ENCODE peak calls at places on chromosomes 7 and 10, in six cellular contexts. Y is K562, I is HCT116, K is H1, R is GM12878, U is SK-N-SH. W is an unnamed sample. For H3K4me1, the result is how much of the 10 kb centered on the place peaks cover.

GRCh38 chr7:112771166-112771565 is 19.0 kb downstream of the TMEM168 start:
- DNase-seq in U (no peak), I (no peak), K (no peak), R (no peak), Y (no peak), W (no peak)

GRCh38 chr7:36784991-36785940 is 61.0 kb upstream of the AOAH start:
- DNase-seq in K (no peak), U (no peak), I (no peak), Y (no peak), R (peak), W (no peak)

GRCh38 chr10:116721048-116721897 is 21.1 kb downstream of the HSPA12A start:
- DNase-seq in K (no peak), Y (no peak), I (no peak), R (no peak), U (no peak), W (no peak)

GRCh38 chr10:29496341-29497162 is 138.2 kb downstream of the SVIL start:
- DNase-seq in K (peak), U (peak), I (peak), Y (peak), R (no peak), W (no peak)

GRCh38 chr7:128705891-128706333 is 33.2 kb upstream of the CALU start:
- DNase-seq in Y (no peak), U (no peak), R (no peak), I (no peak), K (no peak), W (no peak)

GRCh38 chr7:117645456-117646181 is 165.8 kb downstream of the CFTR start:
- DNase-seq in I (no peak), R (no peak), Y (no peak), K (no peak), U (no peak), W (no peak)

GRCh38 chr7:43232376-43232775 is 119.9 kb downstream of the HECW1 start:
- DNase-seq in U (no peak), I (no peak), K (no peak), Y (no peak), R (no peak), W (no peak)

GRCh38 chr7:17584822-17585221 is 286.4 kb downstream of the AHR start:
- DNase-seq in R (no peak), K (no peak), Y (no peak), U (no peak), I (no peak), W (no peak)

GRCh38 chr7:33905389-33906032 is at the start of gene BMPER:
- DNase-seq in U (peak), I (no peak), R (no peak), K (no peak), Y (no peak), W (no peak)

GRCh38 chr10:2679646-2680045 is 387.7 kb upstream of the PFKP start:
- DNase-seq in I (no peak), U (no peak), Y (no peak), R (no peak), K (no peak), W (no peak)

GRCh38 chr10:93695720-93696119 is 6.7 kb downstream of the FRA10AC1 start:
- DNase-seq in R (no peak), K (no peak), I (no peak), U (no peak), Y (no peak), W (no peak)

GRCh38 chr7:25579688-25580075 is 351.4 kb upstream of the NPVF start:
- DNase-seq in K (no peak), R (no peak), U (peak), I (no peak), Y (no peak), W (no peak)

GRCh38 chr10:11178606-11179221 is 161.0 kb downstream of the CELF2 start:
- DNase-seq in U (peak), K (no peak), I (no peak), R (peak), Y (peak), W (no peak)

GRCh38 chr7:107321611-107322010 is 148.2 kb upstream of the GPR22 start:
- DNase-seq in U (no peak), I (no peak), Y (no peak), R (no peak), K (no peak), W (no peak)

GRCh38 chr10:122237326-122237725 is 33.8 kb upstream of the BTBD16 start:
- DNase-seq in R (no peak), I (no peak), U (peak), K (no peak), Y (no peak), W (no peak)

GRCh38 chr10:35552622-35553342 is 52.4 kb upstream of the GJD4 start:
- DNase-seq in I (no peak), Y (no peak), K (no peak), U (no peak), R (no peak), W (no peak)

GRCh38 chr10:129472696-129473555 is 5.9 kb downstream of the MGMT start:
- DNase-seq in K (no peak), U (no peak), I (no peak), Y (no peak), R (no peak), W (no peak)

GRCh38 chr10:102225646-102226541 is at the start of gene ELOVL3:
- DNase-seq in R (peak), Y (peak), I (peak), K (peak), U (peak), W (peak)

GRCh38 chr10:72337039-72337629 is 17.6 kb downstream of the DNAJB12 start:
- DNase-seq in U (peak), R (no peak), I (no peak), K (no peak), Y (peak), W (no peak)
- H3K4me1 ChIP-seq in U (under half), R (half or more), I (under half), K (under half), Y (under half), W (under half)

DNA sequence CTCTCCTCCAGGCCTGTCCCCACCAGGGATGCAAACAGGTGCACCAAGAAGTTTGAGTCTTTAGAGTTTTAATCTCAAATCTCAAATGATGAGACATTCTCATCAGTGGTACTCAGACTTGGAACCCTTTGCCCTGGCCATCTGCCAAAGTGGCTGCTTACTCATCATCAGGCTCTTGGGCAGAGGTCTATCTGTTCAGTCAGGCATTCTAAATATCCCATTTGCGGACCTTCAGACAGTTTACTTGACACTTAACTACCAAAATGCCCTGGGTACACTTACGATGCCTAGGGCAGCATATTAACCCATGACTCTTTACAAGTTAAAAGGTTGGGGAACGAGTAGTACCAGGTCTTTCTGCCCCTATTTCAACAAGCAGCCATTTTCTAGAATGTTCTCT is 61.2 kb upstream of the YAE1 start:
- DNase-seq in Y (peak), K (no peak), U (no peak), I (peak), R (no peak), W (no peak)
- TF ChIP-seq SIN3A in Y (no peak), K (no peak), U (no peak), I (no peak), R (no peak), W (no peak)

DNA sequence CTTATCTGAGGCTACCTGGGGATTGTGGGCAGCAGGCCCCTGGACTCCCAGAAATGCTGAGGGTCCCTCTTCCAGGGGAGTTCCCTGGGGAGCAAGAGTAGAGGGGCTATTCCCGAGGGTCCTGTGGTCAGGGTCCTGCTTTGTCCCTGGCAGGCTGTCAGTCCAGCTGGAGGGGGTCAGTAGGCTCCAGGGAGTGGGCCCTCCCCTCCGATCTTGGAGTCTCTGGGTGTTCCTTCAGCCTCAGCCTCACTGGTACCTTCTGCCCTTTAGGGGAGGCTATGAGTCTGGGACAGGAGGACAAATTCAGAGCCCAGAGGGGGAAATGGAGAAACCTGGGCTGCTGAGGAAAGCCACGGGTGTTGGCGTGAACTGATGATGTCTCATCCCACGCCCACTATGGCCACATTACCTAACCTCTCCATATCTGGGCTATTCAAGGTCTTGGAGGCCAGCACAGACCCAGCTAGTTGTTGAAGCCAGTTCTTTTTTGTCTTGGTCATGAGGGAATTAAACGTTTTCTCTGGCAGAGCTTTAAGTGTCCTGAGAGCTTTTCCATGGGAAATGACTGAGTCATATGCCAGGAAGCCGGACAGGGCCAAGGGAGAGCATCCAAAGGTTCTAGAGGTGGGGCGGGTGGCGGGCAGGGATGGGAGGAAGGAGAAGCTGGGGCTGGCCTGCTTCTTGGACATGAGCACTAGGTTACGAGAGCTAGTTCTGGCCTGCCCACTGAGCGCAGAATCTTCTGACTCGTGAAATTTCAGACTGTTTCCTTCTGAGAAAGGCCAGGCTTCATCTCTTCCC is 6.2 kb downstream of the CALHM2 start:
- DNase-seq in Y (no peak), K (no peak), R (no peak), I (no peak), U (no peak), W (no peak)
- TF ChIP-seq POLR2AphosphoS5 in Y (no peak), K (no peak), R (no peak), I (no peak), U (no peak), W (no peak)

DNA sequence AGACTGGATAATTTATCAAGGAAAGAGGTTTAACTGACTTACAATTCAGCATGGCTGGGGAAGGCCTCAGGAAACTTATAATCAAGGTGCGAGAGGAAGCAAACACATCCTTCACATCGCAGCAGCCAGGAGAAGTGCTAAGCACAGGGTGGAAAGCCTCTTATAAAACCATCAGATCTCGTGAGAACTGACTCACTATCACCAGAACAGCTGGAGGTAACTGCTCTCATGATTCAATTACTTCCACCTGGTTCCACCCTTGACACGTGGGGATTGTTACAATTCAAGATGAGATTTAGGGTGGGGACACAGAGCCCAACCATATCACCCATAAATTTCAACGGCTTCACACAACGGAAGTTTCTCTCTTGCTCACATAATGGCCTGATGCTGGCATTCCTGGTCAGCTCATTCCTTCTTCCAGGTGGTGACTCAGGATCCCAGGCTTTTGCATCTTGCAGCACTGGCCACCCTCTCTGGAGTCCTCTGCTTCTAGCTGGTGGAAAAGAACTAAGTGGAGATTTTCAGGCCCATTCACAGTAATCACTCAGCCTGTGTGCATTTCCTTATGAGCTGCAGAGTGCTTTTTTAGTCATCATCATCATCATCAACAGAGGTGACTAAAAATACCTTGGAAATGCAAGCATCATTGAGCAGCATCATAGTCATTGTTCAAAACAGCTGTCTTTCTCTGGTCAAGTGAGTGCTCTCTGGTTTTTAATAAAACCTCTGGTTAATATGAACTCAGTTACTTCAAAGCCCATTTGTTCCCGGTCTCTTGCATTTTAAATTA is 308.1 kb downstream of the SFMBT2 start:
- DNase-seq in I (no peak), K (no peak), Y (no peak), U (no peak), R (no peak), W (no peak)
- H3K4me1 ChIP-seq in I (under half), K (under half), Y (under half), U (under half), R (under half), W (under half)

DNA sequence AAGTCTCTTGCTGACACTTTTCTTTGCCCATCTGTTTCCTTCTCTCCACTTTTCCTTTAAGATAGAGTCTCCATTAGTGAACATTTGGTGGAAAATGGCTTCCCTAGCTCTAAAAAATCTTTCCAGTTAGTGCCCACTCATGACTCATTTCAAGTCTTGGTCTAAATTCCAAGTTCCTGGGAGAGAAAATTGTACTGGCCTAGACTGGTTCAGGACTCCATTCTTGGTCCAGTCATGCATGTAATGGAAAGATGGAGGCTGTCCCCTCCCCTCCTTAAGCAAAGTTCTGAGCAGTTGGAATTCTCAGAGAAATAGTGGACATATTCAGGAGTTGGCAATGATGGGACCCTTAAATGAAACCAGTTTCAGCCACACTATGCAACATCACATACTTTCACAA is 3.8 kb upstream of the ALDH18A1 start:
- DNase-seq in U (no peak), Y (no peak), K (no peak), R (no peak), I (no peak), W (no peak)
- TF ChIP-seq SIN3A in U (no peak), Y (no peak), K (no peak), R (no peak), I (no peak), W (no peak)

GRCh38 chr7:65976659-65977196 is 5.3 kb downstream of the GUSB start:
- DNase-seq in Y (no peak), R (no peak), I (no peak), U (no peak), K (no peak), W (no peak)
- TF ChIP-seq POLR2AphosphoS5 in Y (peak), R (no peak), I (no peak), U (no peak), K (peak), W (no peak)